ENCODE peak calls at places on chromosomes 3 and 15, in five cellular contexts. N is IMR-90; T is naive thymus-derived CD4-positive, alpha-beta T cell; D is spleen; H is left ventricle myocardium inferior. Q is an unnamed sample. For H3K27me3, the result is how much of the 10 kb centered on the place peaks cover.

GRCh38 chr3:87996845-87997244 is 62.0 kb downstream of the CGGBP1 start:
- DNase-seq in N (no peak), T (no peak), D (no peak), H (no peak), Q (no peak)

GRCh38 chr3:51974963-51975856 is at the start of gene ABHD14A:
- DNase-seq in N (peak), T (peak), D (peak), H (peak), Q (no peak)

GRCh38 chr3:73614385-73614784 is 10.4 kb downstream of the PDZRN3 start:
- DNase-seq in N (peak), T (no peak), D (no peak), H (no peak), Q (peak)

GRCh38 chr3:129793947-129794318 is 99.6 kb downstream of the TMCC1 start:
- DNase-seq in N (no peak), T (no peak), D (no peak), H (no peak), Q (no peak)

GRCh38 chr3:129320261-129320660 is 41.6 kb downstream of the HMCES start:
- DNase-seq in N (no peak), T (no peak), D (no peak), H (no peak), Q (no peak)

GRCh38 chr3:129034650-129035049 is 25.9 kb upstream of the GP9 start:
- DNase-seq in N (no peak), T (no peak), D (no peak), H (no peak), Q (no peak)

GRCh38 chr3:140529558-140529957 is 148.3 kb upstream of the TRIM42 start:
- DNase-seq in N (no peak), T (no peak), D (no peak), H (no peak), Q (no peak)

GRCh38 chr15:35458176-35458856 is 87.6 kb downstream of the DPH6 start:
- DNase-seq in N (peak), T (no peak), D (no peak), H (no peak), Q (no peak)

GRCh38 chr3:144129536-144130214 is 158.1 kb downstream of the DIPK2A start:
- DNase-seq in N (no peak), T (no peak), D (no peak), H (no peak), Q (no peak)

GRCh38 chr15:98856540-98856907 is 151.1 kb downstream of the PGPEP1L start:
- DNase-seq in N (peak), T (no peak), D (no peak), H (no peak), Q (peak)

GRCh38 chr15:92074161-92074560 is 220.7 kb downstream of the SLCO3A1 start:
- DNase-seq in N (no peak), T (no peak), D (no peak), H (no peak), Q (no peak)

GRCh38 chr3:197541756-197542539 is 13.8 kb downstream of the BDH1 start:
- DNase-seq in N (peak), T (no peak), D (no peak), H (peak), Q (peak)

GRCh38 chr15:96362759-96363678 is 32.5 kb downstream of the NR2F2 start:
- DNase-seq in N (no peak), T (no peak), D (no peak), H (no peak), Q (no peak)

GRCh38 chr3:62785384-62785783 is 89.8 kb downstream of the CADPS start:
- DNase-seq in N (no peak), T (no peak), D (no peak), H (no peak), Q (no peak)

GRCh38 chr3:9690451-9691450 is 12.9 kb upstream of the CPNE9 start:
- DNase-seq in N (no peak), T (no peak), D (peak), H (no peak), Q (peak)

GRCh38 chr15:70140543-70141375 is 43.0 kb upstream of the TLE3 start:
- DNase-seq in N (peak), T (peak), D (no peak), H (no peak), Q (peak)

GRCh38 chr3:120926146-120926545 is 18.1 kb downstream of the STXBP5L start:
- DNase-seq in N (no peak), T (no peak), D (no peak), H (no peak), Q (no peak)

GRCh38 chr3:137987723-137988122 is 22.2 kb upstream of the CLDN18 start:
- DNase-seq in N (no peak), T (no peak), D (no peak), H (no peak), Q (no peak)

GRCh38 chr3:112388972-112389371 is 56.0 kb downstream of the CD200 start:
- DNase-seq in N (no peak), T (no peak), D (no peak), H (no peak), Q (no peak)

GRCh38 chr3:4785551-4785950 is 193.7 kb upstream of the BHLHE40 start:
- DNase-seq in N (no peak), T (no peak), D (no peak), H (no peak), Q (no peak)

GRCh38 chr3:77091809-77092208 is 51.9 kb downstream of the ROBO2 start:
- DNase-seq in N (no peak), T (no peak), D (no peak), H (no peak), Q (no peak)

GRCh38 chr3:181940703-181941102 is 229.0 kb downstream of the SOX2 start:
- DNase-seq in N (no peak), T (no peak), D (no peak), H (no peak), Q (no peak)

GRCh38 chr15:62887113-62887570 is 155.4 kb upstream of the TPM1 start:
- DNase-seq in N (peak), T (no peak), D (no peak), H (no peak), Q (no peak)

GRCh38 chr3:113546414-113546893 is 14.1 kb downstream of the SIDT1 start:
- DNase-seq in N (no peak), T (no peak), D (no peak), H (no peak), Q (no peak)

GRCh38 chr3:134364061-134364935 is 9.9 kb downstream of the AMOTL2 start:
- DNase-seq in N (peak), T (no peak), D (peak), H (peak), Q (peak)

GRCh38 chr3:159238646-159239045 is 436.8 kb downstream of the MFSD1 start:
- DNase-seq in N (no peak), T (no peak), D (no peak), H (no peak), Q (no peak)

GRCh38 chr3:62525276-62525675 is 151.9 kb upstream of the FEZF2 start:
- DNase-seq in N (peak), T (no peak), D (no peak), H (no peak), Q (no peak)

GRCh38 chr3:54951405-54951804 is 23.5 kb upstream of the LRTM1 start:
- DNase-seq in N (peak), T (no peak), D (no peak), H (peak), Q (peak)

GRCh38 chr3:30098206-30098605 is 508.2 kb upstream of the TGFBR2 start:
- DNase-seq in N (peak), T (no peak), D (no peak), H (no peak), Q (no peak)

GRCh38 chr15:40092416-40093223 is 16.1 kb downstream of the BMF start:
- DNase-seq in N (peak), T (no peak), D (peak), H (peak), Q (no peak)

GRCh38 chr15:77547801-77548607 is 84.7 kb downstream of the LINGO1 start:
- DNase-seq in N (no peak), T (no peak), D (no peak), H (no peak), Q (no peak)

GRCh38 chr3:174541708-174542107 is 317.4 kb upstream of the NAALADL2 start:
- DNase-seq in N (peak), T (no peak), D (no peak), H (no peak), Q (peak)

GRCh38 chr3:101195951-101196713 is 124.2 kb downstream of the IMPG2 start:
- DNase-seq in N (peak), T (no peak), D (no peak), H (no peak), Q (peak)

GRCh38 chr15:38525489-38525888 is 39.1 kb downstream of the RASGRP1 start:
- DNase-seq in N (no peak), T (no peak), D (no peak), H (no peak), Q (no peak)

GRCh38 chr15:33963831-33964664 is 4.2 kb upstream of the CHRM5 start:
- DNase-seq in N (peak), T (no peak), D (no peak), H (no peak), Q (no peak)

GRCh38 chr15:83978588-83978987 is 257.0 kb upstream of the GOLGA6L4 start:
- DNase-seq in N (no peak), T (no peak), D (no peak), H (no peak), Q (no peak)

GRCh38 chr15:84398763-84399701 is 163.5 kb downstream of the GOLGA6L4 start:
- DNase-seq in N (no peak), T (no peak), D (peak), H (no peak), Q (no peak)

GRCh38 chr3:115401891-115402501 is 221.3 kb upstream of the GAP43 start:
- DNase-seq in N (peak), T (no peak), D (no peak), H (no peak), Q (peak)

GRCh38 chr3:12875857-12876451 is 34.6 kb upstream of the RPL32 start:
- DNase-seq in N (no peak), T (no peak), D (no peak), H (peak), Q (peak)

DNA sequence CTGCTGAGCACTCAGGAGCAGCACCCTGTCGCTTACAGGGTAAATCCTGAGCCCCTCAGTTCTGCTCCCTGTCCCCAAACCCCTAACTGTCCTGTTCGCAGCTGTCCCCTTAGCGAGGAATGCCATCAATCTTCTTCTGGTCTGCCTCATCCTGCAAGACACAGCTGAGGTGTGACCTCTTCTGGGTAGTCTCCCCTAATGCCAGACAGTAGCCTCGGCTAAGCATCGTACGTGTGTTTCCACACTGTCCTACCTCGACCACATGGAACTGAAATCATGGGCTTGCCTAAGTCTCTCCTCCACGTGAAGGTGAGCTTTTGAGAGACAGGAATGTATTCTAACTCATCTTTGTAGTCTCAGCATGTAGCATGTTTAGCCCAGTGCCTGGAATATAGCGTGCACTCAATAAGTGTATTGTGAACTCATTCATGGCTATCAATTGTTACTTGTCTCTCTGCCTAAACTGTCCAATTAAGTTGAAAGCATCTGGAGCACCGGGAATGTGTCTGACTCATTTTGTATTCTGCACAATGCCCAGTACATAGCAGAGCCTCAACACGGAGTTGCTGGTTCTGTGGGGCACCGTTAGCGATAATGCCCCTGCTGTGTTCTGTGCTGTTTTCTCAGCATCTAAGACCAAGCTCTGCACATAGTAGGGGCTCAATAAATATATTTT is 90.2 kb downstream of the HES1 start:
- DNase-seq in N (no peak), T (no peak), D (no peak), H (no peak), Q (no peak)
- H3K27me3 ChIP-seq in N (under half), T (under half), D (under half), H (under half), Q (under half)

GRCh38 chr15:60418095-60418494 is 20.3 kb upstream of the ANXA2 start:
- DNase-seq in N (no peak), T (no peak), D (no peak), H (no peak), Q (no peak)
- H3K27ac ChIP-seq in N (no peak), T (no peak), D (no peak), H (no peak), Q (no peak)

DNA sequence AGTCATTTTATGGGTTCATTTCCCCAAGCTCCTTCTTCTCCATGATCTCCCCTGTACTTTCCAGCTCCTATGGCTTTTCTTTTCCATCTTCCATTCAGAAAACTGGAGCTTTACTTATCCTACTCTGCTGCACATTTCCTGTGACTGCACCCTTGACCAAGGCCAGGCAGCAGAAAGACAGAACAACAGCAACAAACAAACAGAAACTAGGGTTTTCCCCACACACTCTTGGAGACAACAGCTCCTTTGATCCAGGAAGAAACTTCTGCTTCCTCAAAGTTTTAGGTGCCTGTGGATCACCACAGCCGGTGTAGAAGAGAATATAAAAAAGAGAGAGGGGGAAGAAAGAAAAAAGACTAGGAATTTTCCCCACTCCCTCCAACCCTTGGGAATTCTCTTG is 342.3 kb upstream of the CFAP20DC start:
- DNase-seq in N (no peak), T (no peak), D (no peak), H (no peak), Q (no peak)
- H3K27me3 ChIP-seq in N (under half), T (under half), D (under half), H (under half), Q (under half)

DNA sequence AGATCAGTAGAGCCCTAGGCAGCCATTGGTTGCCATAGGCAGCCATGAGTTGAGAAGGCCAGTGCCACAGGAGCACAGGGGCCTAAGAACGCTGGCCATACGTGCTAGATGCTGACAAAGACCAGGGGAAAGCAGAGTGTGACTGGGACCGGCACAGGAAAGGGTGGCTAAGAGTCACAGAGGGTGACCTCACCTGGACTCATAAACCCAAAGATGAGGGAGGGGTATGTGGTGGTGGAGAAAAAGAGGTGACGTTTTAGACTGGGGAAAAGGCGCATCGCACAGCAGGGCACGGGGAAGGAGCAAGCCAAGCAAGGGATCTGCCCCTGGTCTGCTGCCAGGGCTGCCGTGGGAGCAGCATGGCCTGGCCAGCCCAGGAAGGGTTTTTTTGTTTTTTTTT is 122.5 kb downstream of the VGLL4 start:
- DNase-seq in N (no peak), T (no peak), D (no peak), H (no peak), Q (no peak)
- H3K27ac ChIP-seq in N (no peak), T (no peak), D (no peak), H (no peak), Q (no peak)

GRCh38 chr15:65381445-65382145 is 3.8 kb upstream of the IGDCC3 start:
- DNase-seq in N (no peak), T (no peak), D (no peak), H (no peak), Q (no peak)

GRCh38 chr15:65382921-65383320 is 5.1 kb upstream of the IGDCC3 start:
- DNase-seq in N (no peak), T (no peak), D (no peak), H (no peak), Q (no peak)

GRCh38 chr15:65383456-65383855 is 5.7 kb upstream of the IGDCC3 start:
- DNase-seq in N (no peak), T (no peak), D (no peak), H (no peak), Q (no peak)

GRCh38 chr15:65383991-65384390 is 6.2 kb upstream of the IGDCC3 start:
- DNase-seq in N (no peak), T (no peak), D (no peak), H (no peak), Q (no peak)

GRCh38 chr15:65382146-65382491 is 4.3 kb upstream of the IGDCC3 start:
- DNase-seq in N (no peak), T (no peak), D (no peak), H (no peak), Q (no peak)
- H3K27me3 ChIP-seq in N (under half), T (under half), D (under half), H (under half), Q (under half)

GRCh38 chr3:98764692-98765002 is 1.5 kb downstream of the ST3GAL6 start:
- DNase-seq in N (no peak), T (no peak), D (no peak), H (no peak), Q (no peak)
- H3K27ac ChIP-seq in N (no peak), T (no peak), D (peak), H (peak), Q (no peak)

GRCh38 chr3:147420361-147421183 is 11.4 kb downstream of the ZIC1 start:
- DNase-seq in N (no peak), T (no peak), D (no peak), H (no peak), Q (no peak)

GRCh38 chr3:147419062-147419701 is 10.0 kb downstream of the ZIC1 start:
- DNase-seq in N (peak), T (no peak), D (no peak), H (no peak), Q (peak)

GRCh38 chr3:147417896-147418295 is 8.7 kb downstream of the ZIC1 start:
- DNase-seq in N (no peak), T (no peak), D (no peak), H (no peak), Q (no peak)

GRCh38 chr3:147419731-147420360 is 10.7 kb downstream of the ZIC1 start:
- DNase-seq in N (no peak), T (no peak), D (no peak), H (no peak), Q (no peak)

GRCh38 chr3:147418352-147418751 is 9.2 kb downstream of the ZIC1 start:
- DNase-seq in N (no peak), T (no peak), D (no peak), H (no peak), Q (peak)
- H3K27me3 ChIP-seq in N (half or more), T (under half), D (half or more), H (half or more), Q (under half)

GRCh38 chr15:88982304-88982945 is 69.2 kb upstream of the MFGE8 start:
- DNase-seq in N (peak), T (no peak), D (no peak), H (peak), Q (peak)
- H3K27ac ChIP-seq in N (peak), T (no peak), D (no peak), H (peak), Q (peak)

DNA sequence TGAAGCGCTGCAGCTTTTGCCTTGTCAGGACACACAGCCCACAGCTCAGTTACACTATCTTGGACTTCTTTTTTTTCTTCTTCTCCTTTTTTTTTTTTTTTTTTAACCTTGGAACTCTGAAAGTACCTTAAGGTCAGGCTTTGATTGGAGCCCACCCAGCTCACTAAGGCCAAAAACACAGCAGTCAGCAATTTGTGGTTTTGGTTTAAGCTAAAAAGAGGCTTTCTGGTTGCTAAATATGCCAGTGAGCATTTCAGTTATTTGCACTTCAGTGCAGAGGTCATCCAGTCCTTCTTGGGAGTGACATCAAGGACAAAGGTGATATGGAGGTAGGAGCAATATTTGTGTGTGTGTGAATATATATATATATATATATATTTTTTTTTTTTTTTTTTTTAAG is 1.7 kb downstream of the SLC25A20 start:
- DNase-seq in N (no peak), T (no peak), D (no peak), H (no peak), Q (no peak)
- H3K27me3 ChIP-seq in N (under half), T (under half), D (under half), H (under half), Q (under half)

DNA sequence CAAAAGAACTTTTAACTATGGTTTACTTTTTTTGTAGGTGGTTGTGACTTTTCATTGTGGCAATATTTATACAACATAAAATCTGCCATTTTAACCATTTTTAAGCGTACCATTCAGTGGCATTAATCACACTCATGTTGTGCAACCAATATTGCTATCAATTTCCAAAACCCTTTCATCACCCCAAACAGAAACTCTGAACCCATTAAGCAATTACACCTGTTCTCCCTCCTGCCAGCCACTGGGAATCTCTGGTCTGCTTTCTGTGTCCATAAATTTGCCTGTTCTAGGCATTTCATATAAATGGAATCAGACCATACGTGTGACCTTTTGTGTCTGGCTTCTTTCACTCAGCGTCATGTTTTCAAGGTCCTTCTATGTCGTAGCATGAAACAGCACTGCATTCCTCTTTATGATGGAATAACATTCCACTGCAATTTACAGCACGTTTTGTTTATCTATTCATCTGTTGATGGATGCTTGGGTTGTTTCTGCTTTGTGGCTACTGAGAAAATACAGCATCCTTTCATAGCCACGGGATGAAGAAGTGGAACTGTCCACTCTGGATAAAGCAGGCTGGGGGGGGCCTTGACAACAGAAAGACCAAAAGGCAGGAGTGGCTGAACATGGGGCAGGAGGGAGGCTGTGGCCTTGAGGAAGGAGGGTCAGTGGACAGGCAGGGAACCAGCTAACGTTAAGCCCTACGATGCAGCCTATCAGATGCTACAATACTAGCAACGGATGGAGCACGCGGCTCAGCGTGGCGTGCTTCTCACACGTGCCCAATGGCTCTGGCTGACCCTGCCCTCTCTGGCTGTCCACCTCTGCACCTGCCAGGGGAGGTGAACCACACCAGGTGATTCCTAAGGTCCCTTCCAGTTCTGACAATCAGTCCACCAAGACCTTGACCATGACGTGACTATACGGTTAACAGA is 110.9 kb downstream of the SEC22A start:
- DNase-seq in N (peak), T (no peak), D (peak), H (no peak), Q (no peak)
- H3K27ac ChIP-seq in N (no peak), T (no peak), D (no peak), H (no peak), Q (no peak)

Q was measured in brain microvascular endothelial cell.